ENCODE peak calls at places on chromosomes 6 and 20, in four cellular contexts. One of them, this sample, is unnamed. For H3K36me3, the result is how much of the 10 kb centered on the place peaks cover.

GRCh38 chr20:59316911-59317310 is 16.5 kb downstream of the EDN3 start:
- DNase-seq in WERI-Rb-1: no peak
- DNase-seq in ascending aorta: no peak
- DNase-seq in lower lobe of right lung: no peak
- DNase-seq in this sample: no peak

GRCh38 chr20:9911519-9911918 is 72.6 kb upstream of the PAK5 start:
- DNase-seq in WERI-Rb-1: no peak
- DNase-seq in ascending aorta: no peak
- DNase-seq in lower lobe of right lung: no peak
- DNase-seq in this sample: no peak

GRCh38 chr6:6002809-6003333 is 3.9 kb downstream of the NRN1 start:
- DNase-seq in WERI-Rb-1: no peak
- DNase-seq in ascending aorta: no peak
- DNase-seq in lower lobe of right lung: no peak
- DNase-seq in this sample: no peak

GRCh38 chr20:46568570-46569129 is 18.2 kb upstream of the OCSTAMP start:
- DNase-seq in WERI-Rb-1: no peak
- DNase-seq in ascending aorta: no peak
- DNase-seq in lower lobe of right lung: peak
- DNase-seq in this sample: peak

GRCh38 chr6:129555206-129555832 is 154.7 kb downstream of the ARHGAP18 start:
- DNase-seq in WERI-Rb-1: no peak
- DNase-seq in ascending aorta: no peak
- DNase-seq in lower lobe of right lung: no peak
- DNase-seq in this sample: no peak

GRCh38 chr6:13079096-13079758 is 249.1 kb downstream of the TBC1D7 start:
- DNase-seq in WERI-Rb-1: no peak
- DNase-seq in ascending aorta: no peak
- DNase-seq in lower lobe of right lung: no peak
- DNase-seq in this sample: no peak

GRCh38 chr20:41095110-41095969 is 42.0 kb upstream of the PLCG1 start:
- DNase-seq in WERI-Rb-1: peak
- DNase-seq in ascending aorta: no peak
- DNase-seq in lower lobe of right lung: peak
- DNase-seq in this sample: peak

GRCh38 chr6:15871211-15871770 is 208.5 kb upstream of the DTNBP1 start:
- DNase-seq in WERI-Rb-1: no peak
- DNase-seq in ascending aorta: no peak
- DNase-seq in lower lobe of right lung: no peak
- DNase-seq in this sample: no peak

GRCh38 chr6:73580247-73581149 is 59.7 kb upstream of the EEF1A1 start:
- DNase-seq in WERI-Rb-1: no peak
- DNase-seq in ascending aorta: peak
- DNase-seq in lower lobe of right lung: peak
- DNase-seq in this sample: peak

GRCh38 chr6:27726620-27727023 is 185.6 kb downstream of the OR2B2 start:
- DNase-seq in WERI-Rb-1: no peak
- DNase-seq in ascending aorta: no peak
- DNase-seq in lower lobe of right lung: no peak
- DNase-seq in this sample: no peak

GRCh38 chr6:28585335-28585734 is 59.7 kb downstream of the GPX5 start:
- DNase-seq in WERI-Rb-1: peak
- DNase-seq in ascending aorta: no peak
- DNase-seq in lower lobe of right lung: no peak
- DNase-seq in this sample: no peak

GRCh38 chr6:33983721-33984465 is 162.0 kb downstream of the GRM4 start:
- DNase-seq in WERI-Rb-1: peak
- DNase-seq in ascending aorta: no peak
- DNase-seq in lower lobe of right lung: no peak
- DNase-seq in this sample: peak

GRCh38 chr6:54299542-54300269 is 8.5 kb upstream of the TINAG start:
- DNase-seq in WERI-Rb-1: no peak
- DNase-seq in ascending aorta: no peak
- DNase-seq in lower lobe of right lung: no peak
- DNase-seq in this sample: no peak

GRCh38 chr20:4160761-4161305 is 145.5 kb upstream of the RNF24 start:
- DNase-seq in WERI-Rb-1: no peak
- DNase-seq in ascending aorta: no peak
- DNase-seq in lower lobe of right lung: peak
- DNase-seq in this sample: peak
- H3K4me3 ChIP-seq in WERI-Rb-1: no peak
- H3K4me3 ChIP-seq in ascending aorta: no peak
- H3K4me3 ChIP-seq in lower lobe of right lung: no peak
- H3K4me3 ChIP-seq in this sample: no peak

DNA sequence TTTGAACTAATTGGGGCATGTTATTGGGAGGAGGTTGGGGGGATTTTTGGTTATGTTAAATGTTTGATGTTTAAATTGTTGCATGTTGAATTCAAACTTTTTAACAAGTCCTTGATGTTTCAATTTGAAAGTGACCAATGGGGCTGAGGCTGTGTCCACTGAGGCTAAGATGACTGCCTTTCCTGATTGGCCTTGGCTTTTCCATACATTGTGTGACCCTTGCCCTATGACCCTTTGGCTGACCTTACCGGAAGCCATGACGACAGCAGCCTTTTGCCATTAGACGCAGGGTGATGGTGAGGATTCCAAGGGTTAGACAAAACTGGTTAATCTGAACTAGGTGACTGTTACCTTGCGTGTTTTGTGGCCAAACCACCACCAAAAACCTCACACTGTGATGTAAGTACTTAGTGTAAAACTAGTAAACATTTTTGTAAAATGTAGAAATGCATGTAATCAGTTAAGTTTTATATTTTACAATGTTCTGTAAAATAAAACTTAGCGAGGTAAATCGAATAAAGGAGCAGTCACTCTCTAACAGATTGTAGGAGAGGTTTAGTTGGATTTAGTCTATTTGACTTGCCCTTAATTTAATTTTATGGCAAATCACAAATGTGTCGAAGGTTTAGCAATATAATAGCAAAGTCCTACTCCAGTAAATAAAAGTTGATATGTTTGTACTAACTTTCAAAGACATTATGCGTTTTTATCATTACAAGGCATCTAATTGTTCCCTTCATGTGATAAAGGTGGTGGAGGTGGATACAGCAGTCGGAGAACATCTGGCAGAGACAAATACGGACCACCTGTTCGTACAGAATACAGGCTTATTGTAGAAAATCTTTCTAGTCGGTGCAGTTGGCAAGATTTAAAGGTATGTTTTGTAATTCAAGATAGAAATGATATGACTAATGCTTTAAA is 1.6 kb downstream of the SRSF6 start:
- DNase-seq in WERI-Rb-1: no peak
- DNase-seq in ascending aorta: no peak
- DNase-seq in lower lobe of right lung: no peak
- DNase-seq in this sample: no peak
- H3K36me3 ChIP-seq in WERI-Rb-1: half or more
- H3K36me3 ChIP-seq in ascending aorta: under half
- H3K36me3 ChIP-seq in lower lobe of right lung: half or more
- H3K36me3 ChIP-seq in this sample: under half

DNA sequence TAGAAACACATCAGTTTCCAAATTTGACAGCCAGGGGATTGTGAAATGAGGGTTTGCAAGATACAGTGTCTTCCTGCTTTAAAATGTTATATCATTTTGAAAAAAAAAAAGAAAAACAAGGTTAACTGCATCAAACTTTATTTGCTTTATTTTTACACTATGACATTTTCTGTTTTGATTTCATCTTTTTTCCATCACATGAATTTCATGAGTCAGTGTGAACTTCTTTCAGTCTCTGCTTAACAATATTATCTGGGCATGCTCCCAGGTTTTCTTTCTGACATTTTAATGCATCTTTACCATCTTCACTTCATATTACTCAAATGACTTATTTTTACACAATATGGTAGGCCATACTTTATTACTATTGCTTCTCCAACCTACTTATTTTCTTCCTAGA is 1.9 kb downstream of the NCOA7 start:
- DNase-seq in WERI-Rb-1: no peak
- DNase-seq in ascending aorta: no peak
- DNase-seq in lower lobe of right lung: no peak
- DNase-seq in this sample: no peak
- H3K4me3 ChIP-seq in WERI-Rb-1: no peak
- H3K4me3 ChIP-seq in ascending aorta: peak
- H3K4me3 ChIP-seq in lower lobe of right lung: no peak
- H3K4me3 ChIP-seq in this sample: no peak

GRCh38 chr6:10756085-10756484 is 8.5 kb downstream of the TMEM14B start:
- DNase-seq in WERI-Rb-1: no peak
- DNase-seq in ascending aorta: no peak
- DNase-seq in lower lobe of right lung: no peak
- DNase-seq in this sample: no peak

GRCh38 chr6:10759312-10759839 is 11.8 kb downstream of the TMEM14B start:
- DNase-seq in WERI-Rb-1: no peak
- DNase-seq in ascending aorta: no peak
- DNase-seq in lower lobe of right lung: no peak
- DNase-seq in this sample: peak

GRCh38 chr6:10763006-10763405 is 15.4 kb downstream of the TMEM14B start:
- DNase-seq in WERI-Rb-1: no peak
- DNase-seq in ascending aorta: no peak
- DNase-seq in lower lobe of right lung: no peak
- DNase-seq in this sample: no peak

GRCh38 chr6:10759884-10760329 is 12.3 kb downstream of the TMEM14B start:
- DNase-seq in WERI-Rb-1: peak
- DNase-seq in ascending aorta: no peak
- DNase-seq in lower lobe of right lung: no peak
- DNase-seq in this sample: no peak
- H3K36me3 ChIP-seq in WERI-Rb-1: half or more
- H3K36me3 ChIP-seq in ascending aorta: under half
- H3K36me3 ChIP-seq in lower lobe of right lung: under half
- H3K36me3 ChIP-seq in this sample: under half

DNA sequence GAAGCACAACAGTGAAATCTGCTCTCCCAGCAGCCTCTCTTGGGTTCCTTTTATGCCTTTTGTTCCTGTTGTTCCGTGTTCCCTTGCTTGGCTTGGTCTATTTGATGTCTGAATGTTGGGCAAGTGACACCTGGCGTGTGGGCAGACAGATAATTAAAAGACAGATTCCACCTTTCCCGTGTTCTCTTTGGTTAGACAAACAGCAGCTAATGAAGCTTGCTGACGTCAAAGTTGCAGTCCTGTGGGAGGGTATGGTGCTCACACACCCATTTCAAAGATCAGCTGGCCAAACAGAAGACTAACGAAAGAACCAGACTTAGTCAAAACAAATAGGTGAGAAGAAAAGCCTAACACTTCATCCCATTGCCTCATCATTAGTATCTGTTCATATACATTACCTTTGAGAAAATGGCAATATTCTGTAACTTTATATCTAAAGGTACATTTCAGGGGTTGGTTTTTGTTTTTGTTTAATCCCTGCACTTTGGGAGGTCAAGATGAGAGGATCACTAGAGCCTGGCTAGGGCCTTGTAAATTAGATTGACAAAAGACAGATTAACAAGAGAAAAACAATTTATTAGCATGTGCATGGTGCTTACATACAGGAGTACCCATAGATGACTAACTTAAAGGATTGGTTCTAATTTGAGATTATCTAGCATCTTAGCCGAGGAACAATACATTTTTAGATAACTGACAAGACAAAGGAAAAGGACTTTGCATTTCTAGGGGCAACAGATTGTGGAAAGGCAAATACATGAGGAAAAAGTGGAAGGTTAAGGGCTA is 48.9 kb upstream of the TNFRSF21 start:
- DNase-seq in WERI-Rb-1: no peak
- DNase-seq in ascending aorta: no peak
- DNase-seq in lower lobe of right lung: no peak
- DNase-seq in this sample: no peak
- H3K4me3 ChIP-seq in WERI-Rb-1: no peak
- H3K4me3 ChIP-seq in ascending aorta: no peak
- H3K4me3 ChIP-seq in lower lobe of right lung: no peak
- H3K4me3 ChIP-seq in this sample: no peak

DNA sequence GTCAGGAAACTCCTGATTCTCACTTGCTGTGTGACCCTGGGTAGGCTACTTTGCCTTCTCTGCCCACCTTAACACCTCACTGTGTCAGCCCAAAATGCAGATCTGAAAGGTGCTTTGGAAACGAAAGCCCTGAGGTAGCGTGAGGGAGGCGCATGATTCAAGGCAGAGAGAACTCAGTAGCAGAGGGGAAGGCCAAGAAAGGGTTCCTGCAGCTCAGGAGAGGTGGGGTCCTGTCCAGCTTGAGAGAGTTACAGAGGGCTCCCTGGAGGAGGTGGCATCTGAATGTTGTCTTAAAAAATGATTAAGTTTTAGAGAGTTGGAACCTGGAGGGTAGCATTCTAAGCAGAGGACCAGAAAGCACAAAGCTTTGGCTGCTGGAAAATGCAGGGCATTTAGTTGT is 13.6 kb downstream of the TGM2 start:
- DNase-seq in WERI-Rb-1: no peak
- DNase-seq in ascending aorta: no peak
- DNase-seq in lower lobe of right lung: peak
- DNase-seq in this sample: no peak
- H3K36me3 ChIP-seq in WERI-Rb-1: under half
- H3K36me3 ChIP-seq in ascending aorta: half or more
- H3K36me3 ChIP-seq in lower lobe of right lung: half or more
- H3K36me3 ChIP-seq in this sample: under half